ENCODE peak calls at places on chromosomes 3 and 15, in nine cellular contexts. I, Q, P, O, B, G, N, R and W are unnamed samples.
A peak's percentile ranks its signal among the peaks of the same experiment; 100 is the strongest.

GRCh38 chr15:62482715-62483429 is 317.8 kb upstream of the C2CD4B start:
- DNase-seq in O (peak; percentile 45), P (no peak), N (no peak), Q (no peak), G (no peak), B (no peak), I (peak; percentile 75), R (peak; percentile 47), W (peak; percentile 76)

GRCh38 chr15:66239514-66239913 is 14.0 kb downstream of the MEGF11 start:
- DNase-seq in O (no peak), B (no peak), Q (peak; percentile 47), G (no peak), I (no peak), R (no peak), P (no peak), N (no peak), W (no peak)

GRCh38 chr3:183619020-183619419 is 16.4 kb upstream of the KLHL24 start:
- DNase-seq in P (no peak), O (no peak), N (no peak), B (no peak), I (no peak), R (no peak), Q (no peak), G (no peak), W (no peak)

GRCh38 chr15:87623832-87624231 is 632.7 kb downstream of the NTRK3 start:
- DNase-seq in Q (no peak), B (no peak), G (no peak), I (no peak), P (no peak), R (no peak), N (peak; percentile 6), O (no peak), W (peak; percentile 38)

GRCh38 chr3:106827515-106828213 is 549.6 kb upstream of the CCDC54 start:
- DNase-seq in G (no peak), Q (no peak), N (no peak), O (no peak), R (no peak), I (no peak), B (no peak), P (no peak), W (no peak)

GRCh38 chr3:154130540-154130939 is 9.3 kb downstream of the ARHGEF26 start:
- DNase-seq in N (no peak), Q (no peak), I (no peak), P (no peak), O (no peak), R (no peak), G (no peak), B (no peak), W (no peak)

GRCh38 chr3:128572644-128573105 is 77.9 kb downstream of the RPN1 start:
- DNase-seq in N (no peak), P (no peak), I (peak; percentile 27), B (no peak), Q (no peak), G (no peak), O (peak; percentile 79), R (no peak), W (peak; percentile 35)

GRCh38 chr3:179943097-179943880 is 93.4 kb downstream of the PEX5L start:
- DNase-seq in R (no peak), Q (no peak), B (no peak), P (no peak), G (no peak), I (no peak), O (no peak), N (no peak), W (no peak)

GRCh38 chr15:88904808-88905327 is 8.3 kb downstream of the MFGE8 start:
- DNase-seq in R (peak; percentile 72), Q (peak; percentile 93), I (peak; percentile 32), P (peak; percentile 63), N (peak; percentile 84), O (peak; percentile 89), G (peak; percentile 85), B (peak; percentile 75), W (peak; percentile 88)

GRCh38 chr3:18415836-18416235 is 9.3 kb downstream of the SATB1 start:
- DNase-seq in Q (no peak), I (no peak), G (no peak), P (no peak), B (no peak), N (no peak), O (no peak), R (no peak), W (no peak)

GRCh38 chr15:94855409-94856266 is 624.3 kb downstream of the MCTP2 start:
- DNase-seq in R (no peak), O (no peak), B (no peak), I (no peak), P (no peak), N (no peak), Q (no peak), G (no peak), W (no peak)

GRCh38 chr3:55750525-55750924 is 263.4 kb upstream of the WNT5A start:
- DNase-seq in B (no peak), I (no peak), Q (no peak), N (peak; percentile 16), R (no peak), G (no peak), P (no peak), O (no peak), W (no peak)

GRCh38 chr15:68543546-68544008 is 35.2 kb upstream of the CORO2B start:
- DNase-seq in O (peak; percentile 68), I (no peak), B (no peak), P (no peak), N (no peak), Q (no peak), R (no peak), G (no peak), W (no peak)

GRCh38 chr3:197103766-197104165 is 74.1 kb upstream of the MELTF start:
- DNase-seq in R (no peak), B (no peak), G (no peak), O (no peak), Q (no peak), N (no peak), P (no peak), I (no peak), W (no peak)

GRCh38 chr3:173371848-173372487 is 25.6 kb upstream of the NLGN1 start:
- DNase-seq in R (no peak), Q (no peak), I (no peak), G (no peak), B (no peak), P (no peak), N (peak; percentile 50), O (no peak), W (peak; percentile 18)

GRCh38 chr3:177838951-177839350 is 641.7 kb upstream of the TBL1XR1 start:
- DNase-seq in P (no peak), G (no peak), Q (no peak), I (no peak), N (no peak), R (no peak), B (no peak), O (no peak), W (no peak)

DNA sequence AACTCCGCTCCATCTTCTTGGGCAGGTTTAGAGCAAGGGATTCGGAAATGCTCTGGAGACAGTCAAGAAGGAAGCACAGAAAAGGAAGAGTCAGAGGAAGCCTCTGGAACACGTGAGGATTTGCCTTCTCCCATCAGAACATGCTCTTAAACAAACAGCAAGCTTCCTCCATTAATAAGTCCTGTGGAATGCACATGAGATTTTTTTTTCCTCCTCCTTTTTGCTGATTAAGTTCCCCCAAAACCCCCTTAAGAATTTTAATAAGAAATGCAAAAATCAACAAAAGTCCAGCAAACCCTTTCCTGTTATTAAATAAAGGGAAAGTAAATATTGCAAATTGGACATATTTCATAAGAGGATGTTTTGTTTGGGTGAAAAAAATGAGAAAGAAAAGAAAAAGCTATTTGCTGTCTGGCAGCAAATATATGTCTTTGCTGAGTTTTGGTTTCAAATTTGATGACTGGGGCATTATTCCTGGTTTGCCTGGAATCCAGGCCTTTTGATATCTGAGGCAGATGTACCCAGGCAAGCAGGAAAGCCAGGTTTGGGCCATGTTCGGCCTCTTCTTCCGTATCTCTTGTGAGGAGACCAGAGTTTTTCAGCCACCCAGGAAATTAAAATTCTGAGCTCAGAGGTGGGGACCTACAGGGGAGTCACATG is 7.9 kb upstream of the TSEN2 start:
- DNase-seq in I (no peak), G (no peak), R (no peak), B (no peak), O (no peak), N (no peak), Q (no peak), P (no peak), W (no peak)
- TF ChIP-seq POLR2A in I (no peak), G (no peak), R (no peak), B (no peak), O (no peak), N (no peak), Q (no peak), P (no peak), W (no peak)

DNA sequence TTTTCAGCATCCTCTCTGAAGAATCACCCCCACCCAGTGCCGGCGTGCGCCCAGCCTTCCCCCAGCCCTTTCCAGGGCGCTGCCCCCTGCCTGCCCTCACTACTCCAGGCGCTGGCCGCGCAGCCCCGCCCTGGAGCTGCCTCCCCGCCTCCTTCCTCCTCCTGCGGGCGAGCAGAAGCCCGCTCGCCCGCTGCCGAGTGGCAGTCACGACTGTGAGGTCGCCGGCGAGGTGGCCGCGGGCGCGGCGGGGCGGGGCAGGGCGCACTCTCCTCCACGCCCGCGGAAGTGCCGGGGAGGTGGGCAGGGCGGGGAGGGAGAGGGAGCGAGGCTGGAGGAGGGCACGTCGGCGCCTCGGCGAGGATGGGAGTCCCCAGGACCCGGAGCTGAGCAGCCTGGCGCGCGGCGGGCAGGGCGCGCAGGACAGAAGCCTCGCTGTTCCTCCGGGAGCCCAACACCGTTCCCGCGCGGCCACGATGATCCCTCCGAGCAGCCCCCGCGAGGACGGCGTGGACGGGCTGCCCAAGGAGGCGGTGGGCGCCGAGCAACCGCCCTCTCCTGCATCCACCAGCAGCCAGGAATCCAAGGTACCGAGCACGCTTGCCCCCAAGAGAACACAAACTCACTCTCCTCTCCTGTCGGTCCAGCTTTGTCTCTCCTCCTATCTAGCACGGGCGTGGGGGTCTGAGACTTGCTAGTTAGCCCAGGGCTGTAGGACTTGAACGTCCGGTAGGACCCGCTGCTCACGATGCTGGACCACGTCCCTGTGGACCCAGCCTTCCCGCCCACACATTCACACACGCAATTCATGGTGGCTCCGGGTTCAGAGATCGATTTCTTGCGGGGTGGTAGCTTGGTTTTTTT is at the start of gene STAC:
- DNase-seq in N (peak; percentile 20), O (peak; percentile 52), B (peak; percentile 6), P (no peak), Q (peak; percentile 74), I (no peak), R (no peak), G (no peak), W (no peak)
- TF ChIP-seq POLR2A in N (no peak), O (peak; percentile 55), B (no peak), P (no peak), Q (no peak), I (no peak), R (no peak), G (no peak), W (no peak)

GRCh38 chr3:13420051-13420816 is at the start of gene NUP210:
- DNase-seq in N (peak; percentile 74), O (peak; percentile 64), B (no peak), P (no peak), R (peak; percentile 78), G (peak; percentile 64), I (no peak), Q (peak; percentile 92), W (peak; percentile 82)
- TF ChIP-seq POLR2A in N (no peak), O (peak; percentile 49), B (no peak), P (no peak), R (peak; percentile 40), G (no peak), I (peak; percentile 85), Q (no peak), W (peak; percentile 58)

GRCh38 chr3:72306800-72307341 is 521.9 kb upstream of the PROK2 start:
- DNase-seq in B (no peak), P (no peak), R (no peak), N (peak; percentile 33), G (no peak), O (no peak), Q (no peak), I (no peak), W (no peak)
- TF ChIP-seq POLR2A in B (no peak), P (no peak), R (no peak), N (no peak), G (no peak), O (no peak), Q (no peak), I (no peak), W (no peak)